ENCODE peak calls at places on chromosomes 6 and 20, in four cellular contexts. B is left ventricle myocardium inferior, J is esophagus squamous epithelium, Q is COR-L47. W is an unnamed sample.

GRCh38 chr6:6736753-6737654 is 148.5 kb downstream of the LY86 start:
- DNase-seq in Q (no peak), B (peak; percentile 84), J (no peak), W (no peak)

GRCh38 chr6:50102676-50103075 is 52.9 kb upstream of the DEFB112 start:
- DNase-seq in B (no peak), Q (no peak), J (no peak), W (no peak)

GRCh38 chr20:10987651-10988383 is 314.0 kb upstream of the JAG1 start:
- DNase-seq in J (no peak), Q (no peak), B (no peak), W (no peak)

GRCh38 chr6:39490120-39490519 is 167.6 kb upstream of the KCNK16 start:
- DNase-seq in J (no peak), B (no peak), Q (no peak), W (no peak)

GRCh38 chr6:170443151-170443662 is 109.9 kb downstream of the PSMB1 start:
- DNase-seq in Q (no peak), B (no peak), J (no peak), W (no peak)

GRCh38 chr6:166415306-166415705 is 32.6 kb upstream of the MPC1 start:
- DNase-seq in B (no peak), J (no peak), Q (no peak), W (no peak)

GRCh38 chr6:142301421-142302391 is at the start of gene ADGRG6:
- DNase-seq in J (no peak), B (peak; percentile 25), Q (peak; percentile 1), W (no peak)

GRCh38 chr20:38032585-38033329 is 499 bp downstream of the TTI1 start:
- DNase-seq in Q (peak; percentile 59), J (no peak), B (no peak), W (no peak)

GRCh38 chr6:42138630-42139619 is 3.5 kb downstream of the C6orf132 start:
- DNase-seq in Q (no peak), B (no peak), J (no peak), W (no peak)